ENCODE peak calls at places on chromosomes 12 and 14, in eight cellular contexts. One of them, this sample, is unnamed.

GRCh38 chr14:102690509-102691286 is 86.6 kb upstream of the TRAF3 start:
- DNase-seq in left ventricle myocardium inferior: no peak
- DNase-seq in GM13976: no peak
- DNase-seq in GM20000: no peak
- DNase-seq in fibroblast of lung: no peak
- DNase-seq in IMR-90: no peak
- DNase-seq in fibroblast of villous mesenchyme: peak
- DNase-seq in stomach: peak
- DNase-seq in this sample: no peak

GRCh38 chr12:32470936-32471335 is 71.6 kb downstream of the FGD4 start:
- DNase-seq in left ventricle myocardium inferior: no peak
- DNase-seq in GM13976: no peak
- DNase-seq in GM20000: no peak
- DNase-seq in fibroblast of lung: no peak
- DNase-seq in IMR-90: no peak
- DNase-seq in fibroblast of villous mesenchyme: no peak
- DNase-seq in stomach: no peak
- DNase-seq in this sample: no peak

GRCh38 chr14:59333668-59334067 is 131.5 kb downstream of the GPR135 start:
- DNase-seq in left ventricle myocardium inferior: no peak
- DNase-seq in GM13976: no peak
- DNase-seq in GM20000: no peak
- DNase-seq in fibroblast of lung: peak
- DNase-seq in IMR-90: peak
- DNase-seq in fibroblast of villous mesenchyme: peak
- DNase-seq in stomach: no peak
- DNase-seq in this sample: no peak

GRCh38 chr14:23306412-23307145 is at the start of gene BCL2L2:
- DNase-seq in left ventricle myocardium inferior: peak
- DNase-seq in GM13976: peak
- DNase-seq in GM20000: peak
- DNase-seq in fibroblast of lung: peak
- DNase-seq in IMR-90: peak
- DNase-seq in fibroblast of villous mesenchyme: peak
- DNase-seq in stomach: peak
- DNase-seq in this sample: peak

GRCh38 chr12:113278141-113278540 is 56.8 kb downstream of the SLC8B1 start:
- DNase-seq in left ventricle myocardium inferior: peak
- DNase-seq in GM13976: no peak
- DNase-seq in GM20000: no peak
- DNase-seq in fibroblast of lung: no peak
- DNase-seq in IMR-90: no peak
- DNase-seq in fibroblast of villous mesenchyme: no peak
- DNase-seq in stomach: no peak
- DNase-seq in this sample: no peak

GRCh38 chr12:90124289-90124688 is 415.7 kb upstream of the ATP2B1 start:
- DNase-seq in left ventricle myocardium inferior: no peak
- DNase-seq in GM13976: no peak
- DNase-seq in GM20000: no peak
- DNase-seq in fibroblast of lung: no peak
- DNase-seq in IMR-90: no peak
- DNase-seq in fibroblast of villous mesenchyme: no peak
- DNase-seq in stomach: no peak
- DNase-seq in this sample: no peak

GRCh38 chr12:75444444-75445136 is 36.0 kb upstream of the GLIPR1 start:
- DNase-seq in left ventricle myocardium inferior: no peak
- DNase-seq in GM13976: no peak
- DNase-seq in GM20000: no peak
- DNase-seq in fibroblast of lung: peak
- DNase-seq in IMR-90: peak
- DNase-seq in fibroblast of villous mesenchyme: peak
- DNase-seq in stomach: no peak
- DNase-seq in this sample: no peak

GRCh38 chr12:52147367-52147972 is 44.3 kb downstream of the KRT80 start:
- DNase-seq in left ventricle myocardium inferior: peak
- DNase-seq in GM13976: no peak
- DNase-seq in GM20000: no peak
- DNase-seq in fibroblast of lung: peak
- DNase-seq in IMR-90: peak
- DNase-seq in fibroblast of villous mesenchyme: peak
- DNase-seq in stomach: peak
- DNase-seq in this sample: no peak

GRCh38 chr12:78181544-78182162 is 351.0 kb downstream of the NAV3 start:
- DNase-seq in left ventricle myocardium inferior: no peak
- DNase-seq in GM13976: no peak
- DNase-seq in GM20000: no peak
- DNase-seq in fibroblast of lung: no peak
- DNase-seq in IMR-90: peak
- DNase-seq in fibroblast of villous mesenchyme: peak
- DNase-seq in stomach: no peak
- DNase-seq in this sample: peak

GRCh38 chr12:109160433-109160832 is 44.0 kb downstream of the ACACB start:
- DNase-seq in left ventricle myocardium inferior: peak
- DNase-seq in GM13976: no peak
- DNase-seq in GM20000: no peak
- DNase-seq in fibroblast of lung: no peak
- DNase-seq in IMR-90: no peak
- DNase-seq in fibroblast of villous mesenchyme: no peak
- DNase-seq in stomach: peak
- DNase-seq in this sample: no peak

GRCh38 chr12:105874121-105874520 is 264.6 kb downstream of the NUAK1 start:
- DNase-seq in left ventricle myocardium inferior: no peak
- DNase-seq in GM13976: no peak
- DNase-seq in GM20000: no peak
- DNase-seq in fibroblast of lung: peak
- DNase-seq in IMR-90: no peak
- DNase-seq in fibroblast of villous mesenchyme: no peak
- DNase-seq in stomach: no peak
- DNase-seq in this sample: no peak

GRCh38 chr14:105945891-105946290 is 419.5 kb downstream of the TMEM121 start:
- DNase-seq in left ventricle myocardium inferior: no peak
- DNase-seq in GM13976: no peak
- DNase-seq in GM20000: no peak
- DNase-seq in fibroblast of lung: no peak
- DNase-seq in IMR-90: no peak
- DNase-seq in fibroblast of villous mesenchyme: no peak
- DNase-seq in stomach: no peak
- DNase-seq in this sample: no peak

GRCh38 chr14:51369814-51370213 is 129.8 kb downstream of the TMX1 start:
- DNase-seq in left ventricle myocardium inferior: no peak
- DNase-seq in GM13976: peak
- DNase-seq in GM20000: peak
- DNase-seq in fibroblast of lung: no peak
- DNase-seq in IMR-90: no peak
- DNase-seq in fibroblast of villous mesenchyme: no peak
- DNase-seq in stomach: no peak
- DNase-seq in this sample: no peak

GRCh38 chr12:67366530-67367196 is 97.5 kb downstream of the CAND1 start:
- DNase-seq in left ventricle myocardium inferior: no peak
- DNase-seq in GM13976: no peak
- DNase-seq in GM20000: no peak
- DNase-seq in fibroblast of lung: peak
- DNase-seq in IMR-90: peak
- DNase-seq in fibroblast of villous mesenchyme: peak
- DNase-seq in stomach: no peak
- DNase-seq in this sample: no peak

GRCh38 chr12:27272375-27273028 is 28.4 kb downstream of the STK38L start:
- DNase-seq in left ventricle myocardium inferior: no peak
- DNase-seq in GM13976: no peak
- DNase-seq in GM20000: no peak
- DNase-seq in fibroblast of lung: peak
- DNase-seq in IMR-90: no peak
- DNase-seq in fibroblast of villous mesenchyme: no peak
- DNase-seq in stomach: no peak
- DNase-seq in this sample: no peak

GRCh38 chr12:79988368-79988767 is 53.5 kb upstream of the PPP1R12A start:
- DNase-seq in left ventricle myocardium inferior: no peak
- DNase-seq in GM13976: no peak
- DNase-seq in GM20000: no peak
- DNase-seq in fibroblast of lung: peak
- DNase-seq in IMR-90: peak
- DNase-seq in fibroblast of villous mesenchyme: no peak
- DNase-seq in stomach: no peak
- DNase-seq in this sample: no peak

DNA sequence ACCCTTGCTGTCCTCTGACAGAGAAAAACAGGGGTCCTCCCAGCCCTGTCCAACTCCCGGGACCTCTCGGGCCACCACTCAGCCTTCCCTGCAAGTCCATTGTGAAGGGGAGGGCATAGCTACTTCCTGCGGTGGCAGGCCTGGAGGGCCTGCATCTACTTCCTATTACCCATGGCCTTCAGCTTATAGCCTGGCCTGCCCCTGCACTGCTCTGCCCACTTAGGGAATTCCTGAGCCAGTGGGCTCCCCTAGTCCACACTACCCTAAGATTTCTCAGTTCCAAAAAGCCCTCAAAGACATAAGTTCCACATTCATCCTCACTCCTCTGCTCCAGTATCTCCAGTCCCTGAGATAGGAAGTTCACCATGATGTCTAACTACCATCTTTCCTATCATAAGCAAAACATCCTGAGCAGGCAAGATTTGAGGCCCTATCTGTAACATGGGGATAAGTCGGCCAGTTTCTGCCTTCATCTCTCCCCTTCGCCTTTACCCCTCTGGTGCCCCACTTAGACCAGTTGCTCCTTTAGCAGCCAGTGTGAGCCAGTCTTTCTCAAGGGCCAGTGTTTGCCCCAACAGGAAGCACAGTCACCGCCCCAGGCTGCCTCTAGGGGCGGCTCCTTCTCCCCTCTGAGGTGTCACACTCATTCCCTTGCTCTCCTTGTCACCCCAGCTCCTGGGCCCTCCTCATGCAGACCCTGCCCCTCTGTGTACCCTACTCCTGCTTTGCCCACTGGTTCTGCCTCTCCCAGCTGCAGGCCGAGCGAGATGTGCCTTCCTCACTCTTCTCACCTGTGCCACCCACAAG is 10.9 kb downstream of the HDAC7 start:
- DNase-seq in left ventricle myocardium inferior: no peak
- DNase-seq in GM13976: no peak
- DNase-seq in GM20000: no peak
- DNase-seq in fibroblast of lung: no peak
- DNase-seq in IMR-90: peak
- DNase-seq in fibroblast of villous mesenchyme: no peak
- DNase-seq in stomach: no peak
- DNase-seq in this sample: no peak
- TF ChIP-seq CTCF in left ventricle myocardium inferior: no peak
- TF ChIP-seq CTCF in GM13976: no peak
- TF ChIP-seq CTCF in GM20000: no peak
- TF ChIP-seq CTCF in fibroblast of lung: peak
- TF ChIP-seq CTCF in IMR-90: peak
- TF ChIP-seq CTCF in fibroblast of villous mesenchyme: peak
- TF ChIP-seq CTCF in stomach: no peak
- TF ChIP-seq CTCF in this sample: no peak

GRCh38 chr12:121159467-121160307 is 27.0 kb downstream of the P2RX7 start:
- DNase-seq in left ventricle myocardium inferior: no peak
- DNase-seq in GM13976: peak
- DNase-seq in GM20000: peak
- DNase-seq in fibroblast of lung: no peak
- DNase-seq in IMR-90: no peak
- DNase-seq in fibroblast of villous mesenchyme: no peak
- DNase-seq in stomach: no peak
- DNase-seq in this sample: no peak
- TF ChIP-seq CTCF in left ventricle myocardium inferior: no peak
- TF ChIP-seq CTCF in GM13976: no peak
- TF ChIP-seq CTCF in GM20000: no peak
- TF ChIP-seq CTCF in fibroblast of lung: no peak
- TF ChIP-seq CTCF in IMR-90: no peak
- TF ChIP-seq CTCF in fibroblast of villous mesenchyme: no peak
- TF ChIP-seq CTCF in stomach: no peak
- TF ChIP-seq CTCF in this sample: no peak

GRCh38 chr12:6672143-6672542 is 9.2 kb upstream of the ING4 start:
- DNase-seq in left ventricle myocardium inferior: no peak
- DNase-seq in GM13976: no peak
- DNase-seq in GM20000: no peak
- DNase-seq in fibroblast of lung: no peak
- DNase-seq in IMR-90: no peak
- DNase-seq in fibroblast of villous mesenchyme: no peak
- DNase-seq in stomach: no peak
- DNase-seq in this sample: no peak

GRCh38 chr12:6666211-6666610 is 3.3 kb upstream of the ING4 start:
- DNase-seq in left ventricle myocardium inferior: no peak
- DNase-seq in GM13976: no peak
- DNase-seq in GM20000: no peak
- DNase-seq in fibroblast of lung: peak
- DNase-seq in IMR-90: no peak
- DNase-seq in fibroblast of villous mesenchyme: no peak
- DNase-seq in stomach: no peak
- DNase-seq in this sample: no peak

GRCh38 chr12:6664902-6665301 is 2.0 kb upstream of the ING4 start:
- DNase-seq in left ventricle myocardium inferior: no peak
- DNase-seq in GM13976: no peak
- DNase-seq in GM20000: no peak
- DNase-seq in fibroblast of lung: no peak
- DNase-seq in IMR-90: no peak
- DNase-seq in fibroblast of villous mesenchyme: no peak
- DNase-seq in stomach: no peak
- DNase-seq in this sample: no peak

GRCh38 chr12:6662906-6663742 is at the start of gene ING4:
- DNase-seq in left ventricle myocardium inferior: peak
- DNase-seq in GM13976: peak
- DNase-seq in GM20000: peak
- DNase-seq in fibroblast of lung: peak
- DNase-seq in IMR-90: peak
- DNase-seq in fibroblast of villous mesenchyme: peak
- DNase-seq in stomach: peak
- DNase-seq in this sample: peak

GRCh38 chr12:6667559-6668210 is 4.8 kb upstream of the ING4 start:
- DNase-seq in left ventricle myocardium inferior: no peak
- DNase-seq in GM13976: no peak
- DNase-seq in GM20000: no peak
- DNase-seq in fibroblast of lung: no peak
- DNase-seq in IMR-90: no peak
- DNase-seq in fibroblast of villous mesenchyme: no peak
- DNase-seq in stomach: no peak
- DNase-seq in this sample: no peak
- TF ChIP-seq CTCF in left ventricle myocardium inferior: no peak
- TF ChIP-seq CTCF in GM13976: peak
- TF ChIP-seq CTCF in GM20000: peak
- TF ChIP-seq CTCF in fibroblast of lung: no peak
- TF ChIP-seq CTCF in IMR-90: no peak
- TF ChIP-seq CTCF in fibroblast of villous mesenchyme: no peak
- TF ChIP-seq CTCF in stomach: no peak
- TF ChIP-seq CTCF in this sample: no peak

GRCh38 chr14:94560291-94560665 is 964 bp upstream of the SERPINA4 start:
- DNase-seq in left ventricle myocardium inferior: no peak
- DNase-seq in GM13976: no peak
- DNase-seq in GM20000: no peak
- DNase-seq in fibroblast of lung: no peak
- DNase-seq in IMR-90: no peak
- DNase-seq in fibroblast of villous mesenchyme: no peak
- DNase-seq in stomach: no peak
- DNase-seq in this sample: no peak
- TF ChIP-seq CTCF in left ventricle myocardium inferior: no peak
- TF ChIP-seq CTCF in GM13976: no peak
- TF ChIP-seq CTCF in GM20000: no peak
- TF ChIP-seq CTCF in fibroblast of lung: no peak
- TF ChIP-seq CTCF in IMR-90: no peak
- TF ChIP-seq CTCF in fibroblast of villous mesenchyme: no peak
- TF ChIP-seq CTCF in stomach: no peak
- TF ChIP-seq CTCF in this sample: no peak